ENCODE peak calls at places on chromosomes 2 and 18, in ten cellular contexts. One of them, this sample, is unnamed.

GRCh38 chr2:45992021-45992745 is 305.0 kb upstream of the EPAS1 start:
- DNase-seq in uterus: no peak
- DNase-seq in body of pancreas: peak; percentile 87
- DNase-seq in prostate gland: peak; percentile 87
- DNase-seq in tibial nerve: no peak
- DNase-seq in endothelial cell of umbilical vein: no peak
- DNase-seq in gastrocnemius medialis: no peak
- DNase-seq in A549: peak; percentile 99
- DNase-seq in adrenal gland: peak; percentile 46
- DNase-seq in ovary: no peak
- DNase-seq in this sample: peak; percentile 73

GRCh38 chr18:46411862-46412690 is 244.9 kb downstream of the LOXHD1 start:
- DNase-seq in ovary: peak; percentile 54
- DNase-seq in body of pancreas: no peak
- DNase-seq in gastrocnemius medialis: peak; percentile 74
- DNase-seq in endothelial cell of umbilical vein: no peak
- DNase-seq in A549: no peak
- DNase-seq in uterus: peak; percentile 27
- DNase-seq in adrenal gland: peak; percentile 86
- DNase-seq in tibial nerve: no peak
- DNase-seq in prostate gland: no peak
- DNase-seq in this sample: no peak

GRCh38 chr2:24527536-24527935 is 36.5 kb downstream of the NCOA1 start:
- DNase-seq in endothelial cell of umbilical vein: no peak
- DNase-seq in tibial nerve: no peak
- DNase-seq in ovary: no peak
- DNase-seq in uterus: no peak
- DNase-seq in body of pancreas: no peak
- DNase-seq in adrenal gland: no peak
- DNase-seq in gastrocnemius medialis: no peak
- DNase-seq in A549: no peak
- DNase-seq in prostate gland: no peak
- DNase-seq in this sample: no peak

GRCh38 chr2:213152065-213152794 is 818 bp upstream of the IKZF2 start:
- DNase-seq in adrenal gland: peak; percentile 71
- DNase-seq in gastrocnemius medialis: peak; percentile 54
- DNase-seq in A549: peak; percentile 51
- DNase-seq in body of pancreas: peak; percentile 67
- DNase-seq in prostate gland: peak; percentile 65
- DNase-seq in uterus: peak; percentile 67
- DNase-seq in endothelial cell of umbilical vein: peak; percentile 64
- DNase-seq in ovary: peak; percentile 59
- DNase-seq in tibial nerve: peak; percentile 54
- DNase-seq in this sample: peak; percentile 77

GRCh38 chr2:204251977-204252376 is 293.3 kb upstream of the PARD3B start:
- DNase-seq in uterus: no peak
- DNase-seq in tibial nerve: no peak
- DNase-seq in endothelial cell of umbilical vein: no peak
- DNase-seq in ovary: no peak
- DNase-seq in adrenal gland: no peak
- DNase-seq in A549: no peak
- DNase-seq in body of pancreas: no peak
- DNase-seq in prostate gland: peak; percentile 9
- DNase-seq in gastrocnemius medialis: no peak
- DNase-seq in this sample: no peak

GRCh38 chr2:182652326-182652725 is 63.7 kb upstream of the DNAJC10 start:
- DNase-seq in tibial nerve: no peak
- DNase-seq in body of pancreas: no peak
- DNase-seq in ovary: no peak
- DNase-seq in uterus: no peak
- DNase-seq in endothelial cell of umbilical vein: no peak
- DNase-seq in gastrocnemius medialis: no peak
- DNase-seq in A549: no peak
- DNase-seq in prostate gland: no peak
- DNase-seq in adrenal gland: no peak
- DNase-seq in this sample: no peak

GRCh38 chr2:68569604-68570003 is 73.8 kb upstream of the PROKR1 start:
- DNase-seq in uterus: no peak
- DNase-seq in adrenal gland: no peak
- DNase-seq in endothelial cell of umbilical vein: no peak
- DNase-seq in ovary: no peak
- DNase-seq in body of pancreas: no peak
- DNase-seq in tibial nerve: no peak
- DNase-seq in gastrocnemius medialis: no peak
- DNase-seq in prostate gland: no peak
- DNase-seq in A549: no peak
- DNase-seq in this sample: no peak

GRCh38 chr2:28408764-28409599 is 16.3 kb downstream of the FOSL2 start:
- DNase-seq in tibial nerve: no peak
- DNase-seq in endothelial cell of umbilical vein: peak; percentile 88
- DNase-seq in gastrocnemius medialis: no peak
- DNase-seq in A549: no peak
- DNase-seq in prostate gland: no peak
- DNase-seq in ovary: no peak
- DNase-seq in adrenal gland: peak; percentile 80
- DNase-seq in body of pancreas: no peak
- DNase-seq in uterus: no peak
- DNase-seq in this sample: peak; percentile 87

GRCh38 chr2:191222507-191222906 is 22.7 kb upstream of the MYO1B start:
- DNase-seq in body of pancreas: no peak
- DNase-seq in uterus: no peak
- DNase-seq in endothelial cell of umbilical vein: no peak
- DNase-seq in tibial nerve: no peak
- DNase-seq in prostate gland: no peak
- DNase-seq in adrenal gland: no peak
- DNase-seq in ovary: no peak
- DNase-seq in gastrocnemius medialis: no peak
- DNase-seq in A549: no peak
- DNase-seq in this sample: no peak

GRCh38 chr18:10111944-10112343 is 198.1 kb downstream of the VAPA start:
- DNase-seq in uterus: no peak
- DNase-seq in prostate gland: no peak
- DNase-seq in ovary: no peak
- DNase-seq in body of pancreas: no peak
- DNase-seq in tibial nerve: no peak
- DNase-seq in gastrocnemius medialis: no peak
- DNase-seq in adrenal gland: no peak
- DNase-seq in endothelial cell of umbilical vein: no peak
- DNase-seq in A549: no peak
- DNase-seq in this sample: no peak

GRCh38 chr18:12474876-12475275 is 67.1 kb downstream of the PRELID3A start:
- DNase-seq in ovary: no peak
- DNase-seq in uterus: no peak
- DNase-seq in adrenal gland: no peak
- DNase-seq in tibial nerve: no peak
- DNase-seq in body of pancreas: no peak
- DNase-seq in A549: no peak
- DNase-seq in prostate gland: no peak
- DNase-seq in endothelial cell of umbilical vein: no peak
- DNase-seq in gastrocnemius medialis: no peak
- DNase-seq in this sample: no peak

GRCh38 chr18:8431036-8431435 is 178.2 kb upstream of the RAB12 start:
- DNase-seq in endothelial cell of umbilical vein: no peak
- DNase-seq in prostate gland: no peak
- DNase-seq in gastrocnemius medialis: no peak
- DNase-seq in body of pancreas: no peak
- DNase-seq in adrenal gland: no peak
- DNase-seq in uterus: no peak
- DNase-seq in ovary: no peak
- DNase-seq in tibial nerve: no peak
- DNase-seq in A549: no peak
- DNase-seq in this sample: no peak

GRCh38 chr18:55301836-55302235 is 286.2 kb downstream of the TCF4 start:
- DNase-seq in A549: no peak
- DNase-seq in ovary: no peak
- DNase-seq in body of pancreas: no peak
- DNase-seq in endothelial cell of umbilical vein: no peak
- DNase-seq in tibial nerve: no peak
- DNase-seq in adrenal gland: no peak
- DNase-seq in prostate gland: no peak
- DNase-seq in uterus: no peak
- DNase-seq in gastrocnemius medialis: no peak
- DNase-seq in this sample: no peak

GRCh38 chr2:46298522-46299351 is 1.5 kb downstream of the EPAS1 start:
- DNase-seq in body of pancreas: peak; percentile 76
- DNase-seq in gastrocnemius medialis: no peak
- DNase-seq in adrenal gland: peak; percentile 51
- DNase-seq in tibial nerve: no peak
- DNase-seq in A549: peak; percentile 69
- DNase-seq in ovary: peak; percentile 63
- DNase-seq in uterus: peak; percentile 64
- DNase-seq in prostate gland: no peak
- DNase-seq in endothelial cell of umbilical vein: peak; percentile 60
- DNase-seq in this sample: peak; percentile 76

GRCh38 chr2:101697794-101698418 is 399 bp downstream of the MAP4K4 start:
- DNase-seq in prostate gland: no peak
- DNase-seq in tibial nerve: no peak
- DNase-seq in body of pancreas: no peak
- DNase-seq in endothelial cell of umbilical vein: no peak
- DNase-seq in adrenal gland: no peak
- DNase-seq in gastrocnemius medialis: no peak
- DNase-seq in A549: no peak
- DNase-seq in ovary: no peak
- DNase-seq in uterus: peak; percentile 23
- DNase-seq in this sample: no peak

GRCh38 chr18:52465391-52465790 is 125.4 kb downstream of the DCC start:
- DNase-seq in prostate gland: no peak
- DNase-seq in gastrocnemius medialis: no peak
- DNase-seq in ovary: no peak
- DNase-seq in adrenal gland: no peak
- DNase-seq in endothelial cell of umbilical vein: no peak
- DNase-seq in uterus: no peak
- DNase-seq in tibial nerve: no peak
- DNase-seq in A549: no peak
- DNase-seq in body of pancreas: no peak
- DNase-seq in this sample: no peak

GRCh38 chr2:171158036-171158789 is 2.5 kb downstream of the TLK1 start:
- DNase-seq in A549: no peak
- DNase-seq in body of pancreas: no peak
- DNase-seq in tibial nerve: no peak
- DNase-seq in adrenal gland: no peak
- DNase-seq in uterus: no peak
- DNase-seq in prostate gland: no peak
- DNase-seq in ovary: no peak
- DNase-seq in gastrocnemius medialis: no peak
- DNase-seq in endothelial cell of umbilical vein: no peak
- DNase-seq in this sample: no peak
- H3K27ac ChIP-seq in A549: no peak overlapping the region
- H3K27ac ChIP-seq in body of pancreas: no peak overlapping the region
- H3K27ac ChIP-seq in tibial nerve: no peak overlapping the region
- H3K27ac ChIP-seq in adrenal gland: no peak overlapping the region
- H3K27ac ChIP-seq in uterus: no peak overlapping the region
- H3K27ac ChIP-seq in prostate gland: no peak overlapping the region
- H3K27ac ChIP-seq in ovary: no peak overlapping the region
- H3K27ac ChIP-seq in gastrocnemius medialis: no peak overlapping the region
- H3K27ac ChIP-seq in endothelial cell of umbilical vein: no peak overlapping the region
- H3K27ac ChIP-seq in this sample: no peak overlapping the region

DNA sequence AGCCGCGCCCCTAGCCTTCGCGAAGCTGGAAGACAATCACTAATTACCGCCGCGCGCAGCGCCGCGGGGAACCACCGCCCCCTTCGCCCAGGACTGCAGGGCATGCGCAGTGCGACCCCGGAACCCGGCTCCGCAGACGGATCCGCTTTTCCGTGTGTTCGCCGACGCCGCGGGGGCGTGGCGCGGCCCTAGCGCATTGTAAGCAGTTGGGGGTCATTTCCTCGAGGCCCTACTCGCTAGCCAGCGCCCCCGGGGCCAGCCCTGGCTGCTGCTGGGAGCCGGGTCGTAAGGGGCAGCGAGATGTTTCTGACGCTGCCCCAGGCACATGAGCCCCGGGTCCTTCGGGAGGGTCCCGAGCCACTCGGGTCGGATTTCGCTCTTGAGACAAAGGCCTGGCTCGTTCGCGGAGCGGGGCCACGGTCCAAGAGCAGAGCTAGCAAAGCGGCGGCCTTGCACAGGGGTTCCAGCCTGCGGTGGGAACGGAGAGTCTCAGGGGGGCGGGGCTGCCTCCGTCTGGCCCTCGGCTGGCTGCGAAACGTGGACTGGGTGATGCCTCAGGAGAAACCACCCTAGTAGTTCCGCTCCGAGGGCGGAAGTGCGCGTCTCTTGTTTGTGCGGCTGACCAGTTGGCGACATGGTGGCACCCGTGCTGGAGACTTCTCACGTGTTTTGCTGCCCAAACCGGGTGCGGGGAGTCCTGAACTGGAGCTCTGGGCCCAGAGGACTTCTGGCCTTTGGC is at the start of the genes ELP2 and SLC39A6:
- DNase-seq in A549: peak; percentile 90
- DNase-seq in uterus: peak; percentile 94
- DNase-seq in adrenal gland: peak; percentile 97
- DNase-seq in prostate gland: peak; percentile 97
- DNase-seq in body of pancreas: peak; percentile 96
- DNase-seq in gastrocnemius medialis: peak; percentile 98
- DNase-seq in endothelial cell of umbilical vein: peak; percentile 98
- DNase-seq in ovary: peak; percentile 94
- DNase-seq in tibial nerve: peak; percentile 93
- DNase-seq in this sample: peak; percentile 97
- TF ChIP-seq POLR2A in A549: peak; percentile 73
- TF ChIP-seq POLR2A in uterus: peak; percentile 66
- TF ChIP-seq POLR2A in adrenal gland: peak; percentile 79
- TF ChIP-seq POLR2A in prostate gland: peak; percentile 70
- TF ChIP-seq POLR2A in body of pancreas: peak; percentile 81
- TF ChIP-seq POLR2A in gastrocnemius medialis: peak; percentile 68
- TF ChIP-seq POLR2A in endothelial cell of umbilical vein: peak; percentile 67
- TF ChIP-seq POLR2A in ovary: peak; percentile 67
- TF ChIP-seq POLR2A in tibial nerve: peak; percentile 78
- TF ChIP-seq POLR2A in this sample: peak; percentile 29

GRCh38 chr2:142877265-142877756 is at the start of gene KYNU:
- DNase-seq in A549: peak; percentile 92
- DNase-seq in body of pancreas: no peak
- DNase-seq in prostate gland: no peak
- DNase-seq in endothelial cell of umbilical vein: no peak
- DNase-seq in gastrocnemius medialis: no peak
- DNase-seq in adrenal gland: no peak
- DNase-seq in tibial nerve: no peak
- DNase-seq in uterus: no peak
- DNase-seq in ovary: no peak
- DNase-seq in this sample: peak; percentile 26
- H3K27ac ChIP-seq in A549: peak within 1 kb of the TSS; percentile 99
- H3K27ac ChIP-seq in body of pancreas: no peak within 1 kb of the TSS
- H3K27ac ChIP-seq in prostate gland: no peak within 1 kb of the TSS
- H3K27ac ChIP-seq in endothelial cell of umbilical vein: no peak within 1 kb of the TSS
- H3K27ac ChIP-seq in gastrocnemius medialis: no peak within 1 kb of the TSS
- H3K27ac ChIP-seq in adrenal gland: no peak within 1 kb of the TSS
- H3K27ac ChIP-seq in tibial nerve: no peak within 1 kb of the TSS
- H3K27ac ChIP-seq in uterus: no peak within 1 kb of the TSS
- H3K27ac ChIP-seq in ovary: no peak within 1 kb of the TSS
- H3K27ac ChIP-seq in this sample: peak within 1 kb of the TSS; percentile 59

GRCh38 chr2:57399061-57399460 is 647.5 kb upstream of the VRK2 start:
- DNase-seq in A549: no peak
- DNase-seq in tibial nerve: no peak
- DNase-seq in body of pancreas: no peak
- DNase-seq in ovary: no peak
- DNase-seq in gastrocnemius medialis: no peak
- DNase-seq in uterus: no peak
- DNase-seq in adrenal gland: no peak
- DNase-seq in prostate gland: no peak
- DNase-seq in endothelial cell of umbilical vein: no peak
- DNase-seq in this sample: no peak
- TF ChIP-seq POLR2A in A549: no peak
- TF ChIP-seq POLR2A in tibial nerve: no peak
- TF ChIP-seq POLR2A in body of pancreas: no peak
- TF ChIP-seq POLR2A in ovary: no peak
- TF ChIP-seq POLR2A in gastrocnemius medialis: no peak
- TF ChIP-seq POLR2A in uterus: no peak
- TF ChIP-seq POLR2A in adrenal gland: no peak
- TF ChIP-seq POLR2A in prostate gland: no peak
- TF ChIP-seq POLR2A in endothelial cell of umbilical vein: no peak
- TF ChIP-seq POLR2A in this sample: no peak

GRCh38 chr2:151049746-151050145 is 211.9 kb downstream of the RBM43 start:
- DNase-seq in ovary: no peak
- DNase-seq in tibial nerve: no peak
- DNase-seq in endothelial cell of umbilical vein: peak; percentile 13
- DNase-seq in uterus: no peak
- DNase-seq in gastrocnemius medialis: no peak
- DNase-seq in body of pancreas: no peak
- DNase-seq in adrenal gland: no peak
- DNase-seq in A549: peak; percentile 5
- DNase-seq in prostate gland: no peak
- DNase-seq in this sample: no peak
- H3K27ac ChIP-seq in ovary: no peak overlapping the region
- H3K27ac ChIP-seq in tibial nerve: no peak overlapping the region
- H3K27ac ChIP-seq in endothelial cell of umbilical vein: no peak overlapping the region
- H3K27ac ChIP-seq in uterus: no peak overlapping the region
- H3K27ac ChIP-seq in gastrocnemius medialis: no peak overlapping the region
- H3K27ac ChIP-seq in body of pancreas: no peak overlapping the region
- H3K27ac ChIP-seq in adrenal gland: no peak overlapping the region
- H3K27ac ChIP-seq in A549: no peak overlapping the region
- H3K27ac ChIP-seq in prostate gland: no peak overlapping the region
- H3K27ac ChIP-seq in this sample: no peak overlapping the region